ENCODE peak calls at places on chromosomes 12 and 14, in ten cellular contexts. F is SK-N-SH; R is stimulated activated naive CD8-positive, alpha-beta T cell treated with anti-CD3 and anti-CD28 coated beads, Interleukin-15, Interleukin-2, amounts not matched to agents 100 U/mL and 50 U/mL, for 24 hours; Z is WTC11; S is right lobe of liver; X is RPMI7951; M is germinal center; K is Calu3; W is nucleus accumbens; A is hippocampal formation. P is an unnamed sample.

GRCh38 chr12:92827836-92828431 is 101.2 kb downstream of the EEA1 start:
- DNase-seq in F (peak), R (peak), Z (peak), S (no peak), X (peak), M (peak), K (peak), W (no peak), A (no peak), P (peak)

GRCh38 chr14:53670701-53671100 is 285.9 kb downstream of the BMP4 start:
- DNase-seq in F (no peak), R (no peak), Z (no peak), S (no peak), X (peak), M (no peak), K (no peak), W (no peak), A (no peak), P (no peak)

GRCh38 chr14:75283884-75284563 is 5.4 kb downstream of the FOS start:
- DNase-seq in F (no peak), R (no peak), Z (no peak), S (no peak), X (peak), M (no peak), K (no peak), W (no peak), A (no peak), P (no peak)

GRCh38 chr12:41424651-41425050 is 236.5 kb downstream of the PDZRN4 start:
- DNase-seq in F (no peak), R (no peak), Z (no peak), S (no peak), X (no peak), M (no peak), K (no peak), W (no peak), A (no peak), P (no peak)

GRCh38 chr12:1529862-1530591 is 64.4 kb downstream of the FBXL14 start:
- DNase-seq in F (peak), R (peak), Z (peak), S (no peak), X (peak), M (peak), K (peak), W (no peak), A (no peak), P (no peak)

GRCh38 chr14:100472094-100472455 is 115.1 kb downstream of the BEGAIN start:
- DNase-seq in F (no peak), R (no peak), Z (no peak), S (no peak), X (no peak), M (no peak), K (no peak), W (no peak), A (no peak), P (no peak)

GRCh38 chr12:119644930-119645329 is 23.0 kb upstream of the PRKAB1 start:
- DNase-seq in F (no peak), R (no peak), Z (no peak), S (no peak), X (no peak), M (no peak), K (no peak), W (no peak), A (no peak), P (no peak)

GRCh38 chr12:87618199-87618598 is 411.0 kb downstream of the C12orf50 start:
- DNase-seq in F (no peak), R (no peak), Z (no peak), S (no peak), X (no peak), M (no peak), K (no peak), W (no peak), A (no peak), P (no peak)

GRCh38 chr12:89721291-89721987 is 12.8 kb upstream of the ATP2B1 start:
- DNase-seq in F (no peak), R (no peak), Z (no peak), S (no peak), X (no peak), M (peak), K (no peak), W (no peak), A (no peak), P (no peak)

GRCh38 chr14:95056476-95056875 is 100.9 kb downstream of the DICER1 start:
- DNase-seq in F (no peak), R (no peak), Z (no peak), S (no peak), X (no peak), M (no peak), K (peak), W (no peak), A (no peak), P (no peak)

GRCh38 chr14:24430682-24431568 is 1.2 kb downstream of the KHNYN start:
- DNase-seq in F (no peak), R (peak), Z (peak), S (no peak), X (peak), M (peak), K (no peak), W (no peak), A (no peak), P (peak)

GRCh38 chr14:31207287-31207745 is 277 bp downstream of the HECTD1 start:
- DNase-seq in F (no peak), R (no peak), Z (no peak), S (no peak), X (peak), M (no peak), K (no peak), W (no peak), A (peak), P (no peak)

GRCh38 chr12:130425698-130426245 is 88.1 kb downstream of the PIWIL1 start:
- DNase-seq in F (no peak), R (no peak), Z (no peak), S (no peak), X (no peak), M (no peak), K (no peak), W (no peak), A (no peak), P (no peak)

GRCh38 chr12:20548592-20548991 is 146.5 kb upstream of the SLCO1C1 start:
- DNase-seq in F (no peak), R (no peak), Z (no peak), S (no peak), X (no peak), M (no peak), K (no peak), W (no peak), A (no peak), P (no peak)

GRCh38 chr12:109716512-109717389 is 3.1 kb downstream of the FAM222A start:
- DNase-seq in F (peak), R (no peak), Z (no peak), S (peak), X (no peak), M (no peak), K (no peak), W (peak), A (peak), P (no peak)

GRCh38 chr14:50774542-50775267 is 56.3 kb downstream of the NIN start:
- DNase-seq in F (no peak), R (no peak), Z (no peak), S (no peak), X (no peak), M (no peak), K (no peak), W (no peak), A (no peak), P (no peak)

GRCh38 chr12:121009744-121010143 is 6.5 kb downstream of the C12orf43 start:
- DNase-seq in F (no peak), R (no peak), Z (peak), S (no peak), X (peak), M (no peak), K (peak), W (no peak), A (peak), P (no peak)

GRCh38 chr12:56028511-56029165 is 7.8 kb downstream of the IKZF4 start:
- DNase-seq in F (no peak), R (no peak), Z (no peak), S (no peak), X (no peak), M (no peak), K (no peak), W (no peak), A (no peak), P (no peak)

GRCh38 chr12:79275631-79276030 is 411.1 kb downstream of the SYT1 start:
- DNase-seq in F (no peak), R (no peak), Z (no peak), S (no peak), X (no peak), M (no peak), K (no peak), W (no peak), A (no peak), P (no peak)

GRCh38 chr12:93419388-93420034 is 22.2 kb downstream of the UBE2N start:
- DNase-seq in F (peak), R (no peak), Z (no peak), S (no peak), X (peak), M (peak), K (no peak), W (no peak), A (peak), P (peak)